ENCODE peak calls at places on chromosomes 2 and 18, in eight cellular contexts. I is HCT116; X is K562; A is OCI-LY7; E is sigmoid colon; M is CD4-positive, alpha-beta T cell; L is pancreas; S is WERI-Rb-1. T is an unnamed sample.

GRCh38 chr2:206799083-206799482 is 33.7 kb downstream of the FASTKD2 start:
- DNase-seq in I (no peak), X (no peak), A (no peak), E (no peak), M (no peak), L (no peak), S (no peak), T (no peak)

GRCh38 chr2:220509921-220510320 is 882.5 kb downstream of the SLC4A3 start:
- DNase-seq in I (no peak), X (no peak), A (no peak), E (no peak), M (no peak), L (no peak), S (peak; percentile 64), T (no peak)

GRCh38 chr2:53505814-53506213 is 261.8 kb upstream of the CHAC2 start:
- DNase-seq in I (no peak), X (no peak), A (no peak), E (no peak), M (no peak), L (no peak), S (no peak), T (no peak)

GRCh38 chr2:76625101-76625500 is 897.1 kb downstream of the LRRTM4 start:
- DNase-seq in I (no peak), X (no peak), A (no peak), E (no peak), M (no peak), L (no peak), S (no peak), T (no peak)

GRCh38 chr18:11154369-11154982 is 5.1 kb upstream of the PIEZO2 start:
- DNase-seq in I (peak; percentile 26), X (no peak), A (peak; percentile 60), E (no peak), M (no peak), L (no peak), S (no peak), T (peak; percentile 30)

GRCh38 chr18:11154983-11155759 is 5.8 kb upstream of the PIEZO2 start:
- DNase-seq in I (no peak), X (no peak), A (no peak), E (no peak), M (no peak), L (no peak), S (no peak), T (no peak)

GRCh38 chr2:166539340-166540162 is 45.5 kb upstream of the SCN7A start:
- DNase-seq in I (peak; percentile 51), X (peak; percentile 51), A (peak; percentile 52), E (no peak), M (peak; percentile 1), L (no peak), S (peak; percentile 33), T (peak; percentile 12)

GRCh38 chr2:215764441-215765048 is 248.8 kb downstream of the MREG start:
- DNase-seq in I (no peak), X (peak; percentile 14), A (no peak), E (no peak), M (no peak), L (no peak), S (no peak), T (no peak)

GRCh38 chr2:12055219-12055618 is 308.8 kb downstream of the LPIN1 start:
- DNase-seq in I (no peak), X (no peak), A (no peak), E (no peak), M (no peak), L (no peak), S (no peak), T (no peak)

GRCh38 chr18:57095884-57096283 is 51.0 kb upstream of the BOD1L2 start:
- DNase-seq in I (no peak), X (no peak), A (no peak), E (no peak), M (no peak), L (no peak), S (no peak), T (no peak)

GRCh38 chr18:22538463-22538862 is 120.7 kb upstream of the CTAGE1 start:
- DNase-seq in I (no peak), X (no peak), A (no peak), E (peak; percentile 73), M (no peak), L (no peak), S (no peak), T (no peak)

GRCh38 chr18:55320399-55321255 is 267.4 kb downstream of the TCF4 start:
- DNase-seq in I (no peak), X (no peak), A (peak; percentile 20), E (no peak), M (no peak), L (no peak), S (no peak), T (no peak)

GRCh38 chr2:103921161-103921560 is 932.8 kb upstream of the POU3F3 start:
- DNase-seq in I (no peak), X (no peak), A (no peak), E (no peak), M (no peak), L (no peak), S (no peak), T (no peak)

GRCh38 chr2:240326886-240327285 is 108.6 kb upstream of the GPC1 start:
- DNase-seq in I (no peak), X (no peak), A (no peak), E (no peak), M (no peak), L (no peak), S (no peak), T (no peak)

GRCh38 chr2:121173112-121173511 is 111.9 kb downstream of the TFCP2L1 start:
- DNase-seq in I (no peak), X (no peak), A (no peak), E (peak; percentile 45), M (no peak), L (no peak), S (no peak), T (no peak)

GRCh38 chr2:64913357-64913869 is 75.8 kb upstream of the SLC1A4 start:
- DNase-seq in I (peak; percentile 53), X (peak; percentile 37), A (peak; percentile 81), E (no peak), M (peak; percentile 10), L (no peak), S (peak; percentile 83), T (no peak)

GRCh38 chr18:22167471-22168151 is 1.8 kb upstream of the GATA6 start:
- DNase-seq in I (no peak), X (no peak), A (no peak), E (no peak), M (no peak), L (peak; percentile 66), S (no peak), T (no peak)

GRCh38 chr18:33906046-33906445 is 318.7 kb downstream of the NOL4 start:
- DNase-seq in I (no peak), X (no peak), A (no peak), E (no peak), M (no peak), L (no peak), S (no peak), T (no peak)

GRCh38 chr18:33900638-33901037 is 322.6 kb downstream of the ASXL3 start:
- DNase-seq in I (no peak), X (no peak), A (no peak), E (no peak), M (no peak), L (no peak), S (no peak), T (no peak)

GRCh38 chr18:33898427-33898826 is 320.4 kb downstream of the ASXL3 start:
- DNase-seq in I (no peak), X (no peak), A (no peak), E (no peak), M (no peak), L (no peak), S (no peak), T (no peak)

GRCh38 chr18:33901894-33902512 is 322.7 kb downstream of the NOL4 start:
- DNase-seq in I (no peak), X (no peak), A (peak; percentile 43), E (no peak), M (no peak), L (no peak), S (no peak), T (no peak)
- H3K9me3 ChIP-seq in I (peaks cover 34% of the 10 kb centered on the region), X (no peaks in the 10 kb centered on the region), A (peaks cover 45% of the 10 kb centered on the region), E (peaks cover 3% of the 10 kb centered on the region), M (peaks cover 24% of the 10 kb centered on the region), L (no peaks in the 10 kb centered on the region), S (peaks cover 3% of the 10 kb centered on the region), T (no peaks in the 10 kb centered on the region)

DNA sequence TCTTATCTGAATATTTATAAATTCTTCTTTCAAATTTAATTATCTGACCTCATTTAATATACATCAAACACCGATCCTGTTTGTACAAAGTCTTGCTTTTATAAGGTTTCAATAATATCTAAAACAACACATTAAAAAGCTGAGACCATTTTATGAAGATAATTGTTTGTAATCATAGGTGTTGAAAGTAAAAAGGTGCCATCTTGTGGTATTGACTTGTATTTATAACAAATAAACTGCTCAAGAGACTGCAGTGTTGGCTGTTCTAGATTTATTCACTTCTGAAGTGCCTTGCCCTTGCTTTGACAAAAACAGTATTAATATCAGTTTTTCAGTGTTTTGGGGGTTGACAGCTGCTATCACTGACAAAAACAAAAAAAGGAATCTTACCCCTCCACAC is 286.8 kb upstream of the HNMT start:
- DNase-seq in I (no peak), X (no peak), A (peak; percentile 2), E (no peak), M (no peak), L (no peak), S (no peak), T (no peak)
- TF ChIP-seq CTCF in I (no peak), X (no peak), A (peak; percentile 61), E (no peak), M (no peak), L (no peak), S (no peak), T (no peak)

GRCh38 chr2:4507706-4508105 is 804.3 kb downstream of the DCDC2C start:
- DNase-seq in I (no peak), X (no peak), A (no peak), E (no peak), M (no peak), L (no peak), S (no peak), T (no peak)
- H3K9me3 ChIP-seq in I (peaks cover 46% of the 10 kb centered on the region), X (peaks cover 3% of the 10 kb centered on the region), A (no peaks in the 10 kb centered on the region), E (no peaks in the 10 kb centered on the region), M (no peaks in the 10 kb centered on the region), L (no peaks in the 10 kb centered on the region), S (no peaks in the 10 kb centered on the region), T (no peaks in the 10 kb centered on the region)

GRCh38 chr2:150282821-150283309 is 204.6 kb downstream of the RND3 start:
- DNase-seq in I (no peak), X (no peak), A (no peak), E (no peak), M (no peak), L (no peak), S (no peak), T (no peak)

GRCh38 chr2:150276737-150277136 is 210.7 kb downstream of the RND3 start:
- DNase-seq in I (no peak), X (no peak), A (no peak), E (no peak), M (no peak), L (no peak), S (no peak), T (no peak)

GRCh38 chr2:150279673-150280072 is 207.8 kb downstream of the RND3 start:
- DNase-seq in I (no peak), X (no peak), A (no peak), E (no peak), M (no peak), L (no peak), S (no peak), T (no peak)

DNA sequence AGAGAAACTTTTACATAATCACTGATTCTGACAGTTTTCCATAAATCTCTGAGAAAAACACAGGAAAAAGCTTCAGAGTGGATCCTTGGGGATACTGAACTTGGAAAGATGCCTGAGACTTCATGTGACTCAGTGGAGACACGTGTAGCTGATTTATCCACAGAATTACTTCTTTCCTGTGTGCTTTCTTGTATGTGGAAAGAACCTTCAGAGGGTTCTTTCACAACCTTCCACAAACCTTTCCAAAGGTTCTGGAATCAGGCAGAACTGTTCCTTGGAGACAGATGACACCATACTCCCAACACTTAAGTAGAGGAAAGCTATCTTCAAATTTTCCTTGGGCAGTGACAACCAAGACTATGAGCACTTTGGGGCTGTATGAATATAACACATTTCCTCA is 207.2 kb downstream of the RND3 start:
- DNase-seq in I (no peak), X (no peak), A (no peak), E (peak; percentile 76), M (no peak), L (no peak), S (no peak), T (no peak)
- TF ChIP-seq CTCF in I (no peak), X (no peak), A (no peak), E (no peak), M (no peak), L (no peak), S (no peak), T (no peak)

T was measured in GM12878.